ENCODE peak calls at places on chromosome 17, in five cellular contexts. One of them, this sample, is unnamed.

GRCh38 chr17:9401434-9401833 is 174.2 kb downstream of the STX8 start:
- DNase-seq in T-helper 2 cell: no peak
- DNase-seq in immature natural killer cell: no peak
- DNase-seq in type B pancreatic cell: no peak
- DNase-seq in EL: peak
- DNase-seq in this sample: peak

GRCh38 chr17:80889231-80889896 is 102.3 kb upstream of the CHMP6 start:
- DNase-seq in immature natural killer cell: no peak
- DNase-seq in T-helper 2 cell: peak
- DNase-seq in EL: no peak
- DNase-seq in type B pancreatic cell: no peak
- DNase-seq in this sample: no peak

GRCh38 chr17:33560165-33560564 is 267.1 kb upstream of the ASIC2 start:
- DNase-seq in type B pancreatic cell: no peak
- DNase-seq in immature natural killer cell: no peak
- DNase-seq in EL: peak
- DNase-seq in T-helper 2 cell: no peak
- DNase-seq in this sample: no peak

GRCh38 chr17:2058521-2059124 is 3.7 kb downstream of the HIC1 start:
- DNase-seq in immature natural killer cell: peak
- DNase-seq in EL: no peak
- DNase-seq in T-helper 2 cell: peak
- DNase-seq in type B pancreatic cell: no peak
- DNase-seq in this sample: no peak

GRCh38 chr17:75707096-75707720 is 14.1 kb upstream of the ITGB4 start:
- DNase-seq in T-helper 2 cell: no peak
- DNase-seq in immature natural killer cell: no peak
- DNase-seq in EL: no peak
- DNase-seq in type B pancreatic cell: no peak
- DNase-seq in this sample: no peak

GRCh38 chr17:1365445-1366039 is 34.5 kb downstream of the YWHAE start:
- DNase-seq in immature natural killer cell: peak
- DNase-seq in T-helper 2 cell: peak
- DNase-seq in EL: peak
- DNase-seq in type B pancreatic cell: no peak
- DNase-seq in this sample: peak

GRCh38 chr17:48915459-48916282 is 7.5 kb downstream of the UBE2Z start:
- DNase-seq in EL: peak
- DNase-seq in T-helper 2 cell: peak
- DNase-seq in type B pancreatic cell: no peak
- DNase-seq in immature natural killer cell: no peak
- DNase-seq in this sample: peak

GRCh38 chr17:16444258-16444886 is 29.0 kb downstream of the TRPV2 start:
- DNase-seq in EL: peak
- DNase-seq in immature natural killer cell: no peak
- DNase-seq in T-helper 2 cell: no peak
- DNase-seq in type B pancreatic cell: no peak
- DNase-seq in this sample: no peak

GRCh38 chr17:50863221-50863843 is 2.8 kb downstream of the TOB1 start:
- DNase-seq in type B pancreatic cell: peak
- DNase-seq in EL: peak
- DNase-seq in immature natural killer cell: peak
- DNase-seq in T-helper 2 cell: peak
- DNase-seq in this sample: peak

GRCh38 chr17:39564201-39564828 is 43.4 kb downstream of the NEUROD2 start:
- DNase-seq in immature natural killer cell: no peak
- DNase-seq in type B pancreatic cell: no peak
- DNase-seq in EL: no peak
- DNase-seq in T-helper 2 cell: no peak
- DNase-seq in this sample: no peak

GRCh38 chr17:50146927-50147640 is 3.4 kb downstream of the PPP1R9B start:
- DNase-seq in immature natural killer cell: no peak
- DNase-seq in T-helper 2 cell: no peak
- DNase-seq in type B pancreatic cell: no peak
- DNase-seq in EL: no peak
- DNase-seq in this sample: no peak

GRCh38 chr17:71432378-71433315 is 688.2 kb upstream of the SOX9 start:
- DNase-seq in type B pancreatic cell: no peak
- DNase-seq in immature natural killer cell: no peak
- DNase-seq in EL: peak
- DNase-seq in T-helper 2 cell: no peak
- DNase-seq in this sample: peak

GRCh38 chr17:74457146-74457819 is 9.2 kb upstream of the CD300A start:
- DNase-seq in immature natural killer cell: peak
- DNase-seq in EL: peak
- DNase-seq in T-helper 2 cell: peak
- DNase-seq in type B pancreatic cell: no peak
- DNase-seq in this sample: peak

GRCh38 chr17:39271546-39271945 is 45.8 kb upstream of the STAC2 start:
- DNase-seq in T-helper 2 cell: no peak
- DNase-seq in immature natural killer cell: no peak
- DNase-seq in EL: no peak
- DNase-seq in type B pancreatic cell: no peak
- DNase-seq in this sample: peak

GRCh38 chr17:32515677-32516383 is 29.0 kb downstream of the CDK5R1 start:
- DNase-seq in T-helper 2 cell: no peak
- DNase-seq in immature natural killer cell: no peak
- DNase-seq in EL: no peak
- DNase-seq in type B pancreatic cell: no peak
- DNase-seq in this sample: peak

GRCh38 chr17:45431531-45432404 is 902 bp downstream of the ARHGAP27 start:
- DNase-seq in immature natural killer cell: peak
- DNase-seq in type B pancreatic cell: peak
- DNase-seq in T-helper 2 cell: peak
- DNase-seq in EL: peak
- DNase-seq in this sample: peak

GRCh38 chr17:10618202-10618635 is 38.9 kb downstream of the MYH3 start:
- DNase-seq in immature natural killer cell: peak
- DNase-seq in T-helper 2 cell: peak
- DNase-seq in type B pancreatic cell: peak
- DNase-seq in EL: peak
- DNase-seq in this sample: peak

GRCh38 chr17:43006639-43007551 is at the start of gene IFI35:
- DNase-seq in type B pancreatic cell: no peak
- DNase-seq in immature natural killer cell: peak
- DNase-seq in EL: peak
- DNase-seq in T-helper 2 cell: peak
- DNase-seq in this sample: peak

GRCh38 chr17:57730026-57730701 is 14.9 kb downstream of the CCDC182 start:
- DNase-seq in T-helper 2 cell: no peak
- DNase-seq in type B pancreatic cell: no peak
- DNase-seq in EL: no peak
- DNase-seq in immature natural killer cell: no peak
- DNase-seq in this sample: no peak

GRCh38 chr17:10357768-10358167 is 15.0 kb downstream of the MYH13 start:
- DNase-seq in EL: no peak
- DNase-seq in immature natural killer cell: no peak
- DNase-seq in type B pancreatic cell: no peak
- DNase-seq in T-helper 2 cell: peak
- DNase-seq in this sample: peak

GRCh38 chr17:39627170-39627716 is 491 bp downstream of the PPP1R1B start:
- DNase-seq in type B pancreatic cell: no peak
- DNase-seq in immature natural killer cell: no peak
- DNase-seq in EL: no peak
- DNase-seq in T-helper 2 cell: no peak
- DNase-seq in this sample: peak

GRCh38 chr17:14919580-14920160 is 345.5 kb downstream of the PMP22 start:
- DNase-seq in T-helper 2 cell: no peak
- DNase-seq in type B pancreatic cell: no peak
- DNase-seq in immature natural killer cell: no peak
- DNase-seq in EL: no peak
- DNase-seq in this sample: no peak

GRCh38 chr17:77327566-77328463 is 187.0 kb downstream of the SEC14L1 start:
- DNase-seq in immature natural killer cell: no peak
- DNase-seq in EL: no peak
- DNase-seq in type B pancreatic cell: peak
- DNase-seq in T-helper 2 cell: no peak
- DNase-seq in this sample: no peak

GRCh38 chr17:48241131-48241591 is 133.6 kb downstream of the SNX11 start:
- DNase-seq in immature natural killer cell: no peak
- DNase-seq in EL: peak
- DNase-seq in type B pancreatic cell: no peak
- DNase-seq in T-helper 2 cell: no peak
- DNase-seq in this sample: peak

GRCh38 chr17:7137182-7137943 is 22.7 kb upstream of the ASGR2 start:
- DNase-seq in type B pancreatic cell: no peak
- DNase-seq in T-helper 2 cell: no peak
- DNase-seq in immature natural killer cell: no peak
- DNase-seq in EL: no peak
- DNase-seq in this sample: no peak

GRCh38 chr17:34252138-34252889 is 2.8 kb upstream of the CCL2 start:
- DNase-seq in EL: peak
- DNase-seq in T-helper 2 cell: no peak
- DNase-seq in type B pancreatic cell: no peak
- DNase-seq in immature natural killer cell: no peak
- DNase-seq in this sample: peak

GRCh38 chr17:81277421-81277820 is 17.7 kb downstream of the SLC38A10 start:
- DNase-seq in immature natural killer cell: no peak
- DNase-seq in EL: no peak
- DNase-seq in type B pancreatic cell: no peak
- DNase-seq in T-helper 2 cell: no peak
- DNase-seq in this sample: no peak

This sample was measured in adipocyte.